ENCODE peak calls at places on chromosomes 13 and 19, in eight cellular contexts. U is EH; B is AG09319; Z is stimulated activated CD4-positive, alpha-beta T cell treated with anti-CD3 and anti-CD28 coated beads, Interleukin-2, amount 100 ng/mL, for 48 hours; L is T-helper 2 cell; C is ELR; Y is amygdala; Q is T-cell. F is an unnamed sample.

GRCh38 chr13:52070929-52071523 is 46.5 kb downstream of the UTP14C start:
- DNase-seq in U (peak; percentile 53), B (no peak), Z (no peak), L (no peak), C (peak; percentile 59), Y (no peak), Q (no peak), F (peak; percentile 11)

GRCh38 chr19:7917292-7918061 is 2.7 kb upstream of the SNAPC2 start:
- DNase-seq in U (peak; percentile 61), B (no peak), Z (peak; percentile 53), L (peak; percentile 40), C (peak; percentile 74), Y (no peak), Q (peak; percentile 41), F (no peak)

GRCh38 chr19:38204728-38205127 is 19.3 kb downstream of the DPF1 start:
- DNase-seq in U (no peak), B (no peak), Z (no peak), L (no peak), C (no peak), Y (no peak), Q (no peak), F (no peak)

GRCh38 chr19:23395041-23395721 is at the start of gene ZNF91:
- DNase-seq in U (peak; percentile 98), B (peak; percentile 90), Z (peak; percentile 80), L (peak; percentile 86), C (peak; percentile 97), Y (peak; percentile 97), Q (peak; percentile 94), F (peak; percentile 77)

GRCh38 chr19:12485571-12485970 is 955 bp upstream of the ZNF709 start:
- DNase-seq in U (no peak), B (no peak), Z (no peak), L (no peak), C (no peak), Y (no peak), Q (no peak), F (no peak)

GRCh38 chr13:113176292-113176691 is 17.8 kb downstream of the PROZ start:
- DNase-seq in U (no peak), B (no peak), Z (no peak), L (no peak), C (no peak), Y (no peak), Q (peak; percentile 73), F (peak; percentile 56)

GRCh38 chr19:10517760-10518443 is 655 bp upstream of the S1PR5 start:
- DNase-seq in U (peak; percentile 67), B (no peak), Z (no peak), L (no peak), C (peak; percentile 43), Y (peak; percentile 55), Q (no peak), F (no peak)

GRCh38 chr19:21677696-21678418 is 89.5 kb downstream of the ZNF100 start:
- DNase-seq in U (no peak), B (no peak), Z (no peak), L (no peak), C (no peak), Y (no peak), Q (no peak), F (no peak)

GRCh38 chr13:31207630-31208549 is 8.1 kb downstream of the B3GLCT start:
- DNase-seq in U (peak; percentile 71), B (peak; percentile 19), Z (no peak), L (no peak), C (no peak), Y (no peak), Q (no peak), F (no peak)

GRCh38 chr19:17893766-17894165 is 22.0 kb downstream of the SLC5A5 start:
- DNase-seq in U (no peak), B (no peak), Z (no peak), L (no peak), C (no peak), Y (no peak), Q (no peak), F (no peak)

GRCh38 chr19:11096210-11096841 is 7.1 kb downstream of the LDLR start:
- DNase-seq in U (peak; percentile 75), B (peak; percentile 87), Z (no peak), L (no peak), C (peak; percentile 62), Y (no peak), Q (no peak), F (no peak)

GRCh38 chr13:21850013-21851006 is 179.4 kb downstream of the FGF9 start:
- DNase-seq in U (no peak), B (no peak), Z (no peak), L (no peak), C (no peak), Y (no peak), Q (no peak), F (no peak)

GRCh38 chr19:44644391-44645016 is 794 bp downstream of the PVR start:
- DNase-seq in U (peak; percentile 47), B (no peak), Z (no peak), L (no peak), C (peak; percentile 62), Y (no peak), Q (no peak), F (no peak)

GRCh38 chr13:94607056-94607455 is 5.4 kb downstream of the GPR180 start:
- DNase-seq in U (no peak), B (no peak), Z (no peak), L (no peak), C (no peak), Y (no peak), Q (no peak), F (no peak)

GRCh38 chr13:49443327-49443688 is 556 bp downstream of the CAB39L start:
- DNase-seq in U (peak; percentile 57), B (no peak), Z (no peak), L (no peak), C (peak; percentile 63), Y (no peak), Q (no peak), F (peak; percentile 45)